ENCODE peak calls at places on chromosomes 16 and 17, in five cellular contexts. R is heart left ventricle, P is stomach, M is right lobe of liver, L is A549. V is an unnamed sample.

GRCh38 chr17:50634123-50634914 is at the start of gene ABCC3:
- DNase-seq in R (no peak), P (peak), M (peak), L (peak), V (no peak)

GRCh38 chr16:842061-842476 is 41.5 kb upstream of the GNG13 start:
- DNase-seq in R (peak), P (no peak), M (no peak), L (no peak), V (no peak)

GRCh38 chr16:48350716-48351115 is 34.5 kb downstream of the SIAH1 start:
- DNase-seq in R (no peak), P (no peak), M (no peak), L (no peak), V (no peak)

GRCh38 chr17:40793800-40794199 is 6.0 kb downstream of the KRT28 start:
- DNase-seq in R (no peak), P (no peak), M (no peak), L (no peak), V (no peak)

GRCh38 chr17:44260296-44260695 is 7.6 kb downstream of the SLC4A1 start:
- DNase-seq in R (no peak), P (no peak), M (no peak), L (no peak), V (no peak)

GRCh38 chr16:17499223-17499902 is 28.6 kb upstream of the XYLT1 start:
- DNase-seq in R (no peak), P (no peak), M (no peak), L (no peak), V (no peak)

GRCh38 chr17:57984226-57984890 is 3.7 kb downstream of the VEZF1 start:
- DNase-seq in R (no peak), P (no peak), M (no peak), L (no peak), V (no peak)

GRCh38 chr17:59845595-59846390 is 47.0 kb downstream of the TUBD1 start:
- DNase-seq in R (no peak), P (peak), M (peak), L (peak), V (no peak)

GRCh38 chr17:38511126-38512108 is 83.2 kb downstream of the ARHGAP23 start:
- DNase-seq in R (no peak), P (no peak), M (no peak), L (no peak), V (no peak)

GRCh38 chr17:53150101-53150698 is 672.5 kb upstream of the KIF2B start:
- DNase-seq in R (no peak), P (no peak), M (no peak), L (no peak), V (no peak)

GRCh38 chr17:76513306-76513692 is 12.1 kb upstream of the RHBDF2 start:
- DNase-seq in R (no peak), P (no peak), M (no peak), L (no peak), V (no peak)

GRCh38 chr16:2090481-2090797 is 42.7 kb downstream of the TSC2 start:
- DNase-seq in R (peak), P (peak), M (peak), L (no peak), V (no peak)

GRCh38 chr17:49994085-49995054 is 654 bp downstream of the DLX3 start:
- DNase-seq in R (no peak), P (no peak), M (no peak), L (no peak), V (no peak)

GRCh38 chr16:66028505-66029216 is 337.8 kb upstream of the CDH5 start:
- DNase-seq in R (no peak), P (no peak), M (no peak), L (no peak), V (no peak)

GRCh38 chr17:39573447-39574298 is 34.0 kb downstream of the NEUROD2 start:
- DNase-seq in R (peak), P (peak), M (peak), L (peak), V (peak)

GRCh38 chr17:82929011-82929622 is 89.3 kb upstream of the ZNF750 start:
- DNase-seq in R (no peak), P (no peak), M (peak), L (no peak), V (peak)

GRCh38 chr17:10380631-10381408 is 8.0 kb upstream of the MYH13 start:
- DNase-seq in R (no peak), P (no peak), M (no peak), L (no peak), V (no peak)

GRCh38 chr17:145671-146541 is 8.5 kb downstream of the SCGB1C2 start:
- DNase-seq in R (no peak), P (peak), M (peak), L (no peak), V (peak)

GRCh38 chr16:47848481-47849109 is 307.2 kb downstream of the ABCC12 start:
- DNase-seq in R (no peak), P (no peak), M (no peak), L (no peak), V (no peak)

GRCh38 chr16:414395-415169 is 10.9 kb upstream of the RAB11FIP3 start:
- DNase-seq in R (no peak), P (no peak), M (no peak), L (no peak), V (no peak)

GRCh38 chr16:69432069-69432468 is 7.7 kb downstream of the CYB5B start:
- DNase-seq in R (no peak), P (no peak), M (no peak), L (no peak), V (no peak)

GRCh38 chr17:75514299-75515228 is 773 bp downstream of the CASKIN2 start:
- DNase-seq in R (peak), P (no peak), M (no peak), L (no peak), V (peak)

GRCh38 chr17:13599808-13600398 is 1.8 kb downstream of the HS3ST3A1 start:
- DNase-seq in R (no peak), P (no peak), M (no peak), L (no peak), V (no peak)

GRCh38 chr17:17789828-17790672 is 46.7 kb downstream of the SREBF1 start:
- DNase-seq in R (no peak), P (no peak), M (no peak), L (no peak), V (no peak)

GRCh38 chr17:40431231-40431602 is 12.0 kb upstream of the IGFBP4 start:
- DNase-seq in R (no peak), P (no peak), M (no peak), L (no peak), V (no peak)

GRCh38 chr17:11122908-11123307 is 118.1 kb upstream of the SHISA6 start:
- DNase-seq in R (no peak), P (peak), M (no peak), L (no peak), V (no peak)

DNA sequence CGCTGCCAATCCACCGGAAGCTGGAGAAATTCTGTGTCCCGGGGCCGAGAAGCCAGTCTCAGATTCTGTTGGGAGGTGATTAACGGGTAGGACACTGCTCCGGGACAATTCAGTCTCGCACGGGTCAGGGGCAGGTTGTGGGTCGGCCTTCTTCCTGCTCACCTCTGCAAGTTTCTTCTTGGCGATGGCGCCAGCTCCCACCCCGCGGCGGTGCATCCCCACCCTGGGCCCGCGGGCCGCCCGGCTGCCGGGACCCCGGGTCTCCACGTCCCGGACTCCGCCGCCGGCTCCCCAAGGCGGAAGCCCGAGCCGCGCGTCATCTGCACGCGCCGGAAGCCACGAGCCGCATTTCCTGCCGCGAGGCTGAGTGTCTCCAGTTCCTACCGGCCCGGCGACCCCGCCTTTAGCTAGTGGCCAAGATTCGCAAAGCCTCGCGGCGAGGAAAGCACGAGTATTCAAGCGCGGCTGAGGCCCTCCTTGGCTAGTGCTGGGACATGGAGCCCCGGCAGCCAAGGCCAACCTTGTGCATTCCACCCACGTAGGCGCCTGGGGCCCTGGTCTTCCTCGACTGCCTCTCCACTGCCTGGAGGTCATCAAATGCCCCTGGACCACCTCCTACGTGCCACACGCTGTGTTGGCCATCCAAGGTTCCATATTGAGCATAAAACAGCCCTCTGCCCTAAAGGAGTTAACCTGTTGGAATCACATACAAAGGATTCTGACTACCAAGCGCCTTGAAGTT is at the start of gene SNF8:
- DNase-seq in R (peak), P (peak), M (peak), L (peak), V (peak)
- TF ChIP-seq POLR2A in R (peak), P (peak), M (peak), L (peak), V (peak)

DNA sequence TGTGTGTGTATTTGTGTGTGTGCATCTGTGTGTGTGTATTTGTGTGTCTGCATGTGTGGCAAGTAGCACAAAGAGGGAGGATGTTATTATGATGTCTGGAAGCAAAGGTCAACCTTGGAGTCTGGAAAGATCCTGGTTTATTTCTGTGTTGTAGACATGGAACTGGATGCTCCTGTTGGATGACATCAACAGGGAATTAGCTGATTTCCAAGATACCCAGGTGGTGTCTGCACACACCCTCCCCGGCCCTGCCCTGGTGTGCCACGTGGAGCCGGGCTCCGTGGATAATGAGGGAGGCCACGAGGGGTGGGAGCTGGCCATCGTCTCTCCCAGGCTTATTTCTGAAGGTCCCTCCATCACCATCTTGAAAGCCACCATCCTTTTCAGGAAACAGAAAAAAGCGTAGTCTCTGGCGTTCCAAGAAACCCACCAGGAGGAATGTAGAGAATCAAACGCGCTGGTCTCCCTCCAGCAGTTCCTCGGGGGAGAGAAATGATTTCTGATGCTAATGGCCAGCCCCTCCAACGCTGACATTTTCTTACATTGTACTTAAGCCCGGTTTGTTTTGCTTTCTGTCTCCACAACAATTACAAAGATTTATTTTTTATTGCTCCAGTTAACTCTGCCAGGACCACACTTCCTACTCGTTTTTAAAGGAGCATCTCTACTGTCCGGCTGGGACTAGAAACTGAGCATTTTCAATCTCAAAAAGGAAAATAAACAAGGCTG is 93.3 kb downstream of the FOXL1 start:
- DNase-seq in R (no peak), P (no peak), M (no peak), L (no peak), V (no peak)
- TF ChIP-seq POLR2A in R (no peak), P (no peak), M (no peak), L (no peak), V (no peak)

GRCh38 chr16:15636392-15636873 is 6.5 kb downstream of the MARF1 start:
- DNase-seq in R (no peak), P (no peak), M (no peak), L (no peak), V (no peak)
- TF ChIP-seq POLR2A in R (no peak), P (no peak), M (no peak), L (no peak), V (no peak)

GRCh38 chr16:23188911-23189310 is 6.4 kb downstream of the SCNN1G start:
- DNase-seq in R (no peak), P (no peak), M (no peak), L (no peak), V (no peak)
- TF ChIP-seq POLR2A in R (no peak), P (no peak), M (no peak), L (no peak), V (no peak)

GRCh38 chr17:2191227-2191626 is 112.4 kb downstream of the SMG6 start:
- DNase-seq in R (no peak), P (no peak), M (no peak), L (no peak), V (no peak)

GRCh38 chr17:2194778-2195417 is 108.7 kb downstream of the SMG6 start:
- DNase-seq in R (no peak), P (no peak), M (no peak), L (no peak), V (no peak)

GRCh38 chr17:2190014-2190413 is 113.6 kb downstream of the SMG6 start:
- DNase-seq in R (no peak), P (no peak), M (no peak), L (no peak), V (no peak)

GRCh38 chr17:2191785-2192184 is 111.8 kb downstream of the SMG6 start:
- DNase-seq in R (no peak), P (no peak), M (no peak), L (no peak), V (no peak)

DNA sequence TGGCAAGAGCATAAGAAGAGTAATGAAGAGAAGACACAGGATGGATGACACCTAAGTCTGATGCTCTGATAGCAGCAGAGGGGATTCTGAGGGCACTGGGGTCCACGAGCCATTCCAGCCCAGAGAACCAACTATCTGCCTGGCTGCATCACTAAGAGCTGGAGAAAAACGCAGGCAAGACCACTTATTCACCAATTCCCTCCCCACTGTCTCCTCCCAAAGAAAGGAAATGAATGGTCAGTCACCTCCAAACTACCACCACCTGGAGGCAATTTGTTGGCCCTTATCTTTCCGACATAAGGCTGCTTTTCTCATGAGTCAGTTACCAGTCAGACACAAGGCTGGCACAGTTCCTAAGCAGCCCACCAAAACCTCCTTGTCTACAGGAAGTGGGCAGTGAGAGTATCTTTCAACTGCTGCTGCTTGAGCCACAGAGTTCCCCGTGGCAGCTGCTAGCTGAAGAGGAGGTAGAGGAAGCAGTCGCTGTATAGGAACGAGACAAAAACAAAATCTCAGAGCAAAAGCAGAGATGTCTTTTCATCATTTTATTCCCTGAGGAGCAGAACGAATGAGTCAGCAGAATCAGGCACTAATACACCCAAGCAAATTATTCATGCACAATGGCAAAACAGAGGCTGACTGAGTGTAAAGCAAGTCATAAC is 111.1 kb downstream of the SMG6 start:
- DNase-seq in R (peak), P (no peak), M (no peak), L (peak), V (peak)
- TF ChIP-seq POLR2A in R (no peak), P (no peak), M (no peak), L (no peak), V (no peak)

DNA sequence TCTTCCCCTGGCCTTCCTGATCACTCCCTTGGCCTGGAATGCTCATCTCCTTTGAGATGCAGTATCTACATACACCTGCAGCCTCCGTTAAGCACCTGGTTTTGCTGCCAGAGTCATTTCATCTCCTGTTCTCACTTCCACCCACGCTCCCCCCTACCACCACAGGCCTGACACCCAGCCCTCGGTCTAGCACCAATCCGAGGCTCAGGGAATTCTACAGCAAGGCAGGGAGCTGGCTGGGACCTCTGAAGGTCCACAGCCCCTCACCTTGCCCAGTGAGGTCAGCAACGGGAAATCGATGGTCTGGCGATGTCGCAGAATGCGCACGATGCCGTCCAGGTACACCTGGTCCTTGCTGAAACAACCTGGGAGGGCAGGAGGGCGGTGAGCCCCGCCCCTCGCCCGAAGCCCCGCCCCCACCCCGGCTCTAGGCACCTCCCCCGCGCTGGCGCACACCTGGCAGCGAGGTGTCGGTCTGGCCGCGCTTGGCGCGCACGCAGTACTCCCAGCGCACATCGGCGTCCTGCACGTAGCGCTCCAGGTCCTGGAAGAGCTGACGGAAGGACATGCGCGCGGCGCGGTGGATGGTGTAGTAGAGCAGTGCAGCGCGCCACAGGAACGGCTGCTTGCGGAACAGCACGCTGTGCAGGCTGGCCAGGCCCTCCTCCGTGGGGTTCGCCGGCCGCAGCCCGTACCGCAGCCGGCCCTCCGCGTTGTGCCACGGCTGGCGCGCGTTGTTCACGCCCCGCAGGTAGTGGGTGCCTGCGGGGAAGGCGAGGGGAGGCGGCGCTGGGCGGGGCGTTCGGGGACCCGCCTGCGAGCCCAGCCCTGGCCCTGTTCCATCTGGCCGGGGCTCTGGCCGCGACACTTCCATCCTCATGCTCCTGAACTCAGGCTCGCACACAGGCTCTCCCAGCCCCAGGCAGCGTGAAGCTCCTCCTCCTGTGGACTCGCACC is 5.7 kb downstream of the MATCAP1 start:
- DNase-seq in R (peak), P (peak), M (peak), L (peak), V (peak)
- TF ChIP-seq POLR2A in R (no peak), P (no peak), M (peak), L (no peak), V (no peak)